ENCODE peak calls at places on chromosomes 12 and 14, in four cellular contexts. A is CD4-positive, alpha-beta memory T cell; Z is ELR; D is M059J. E is an unnamed sample.

GRCh38 chr14:55438066-55438683 is 2.2 kb downstream of the TBPL2 start:
- DNase-seq in Z (peak), A (no peak), D (peak), E (peak)

GRCh38 chr12:68319988-68320623 is 12.1 kb downstream of the MDM1 start:
- DNase-seq in A (no peak), Z (peak), D (peak), E (no peak)

GRCh38 chr14:38210168-38210567 is 2.5 kb downstream of the SSTR1 start:
- DNase-seq in A (no peak), Z (peak), D (no peak), E (no peak)

GRCh38 chr14:105437723-105438500 is 18.3 kb downstream of the MTA1 start:
- DNase-seq in D (no peak), A (no peak), Z (no peak), E (no peak)

GRCh38 chr14:85439696-85440328 is 90.1 kb upstream of the FLRT2 start:
- DNase-seq in Z (no peak), D (no peak), A (no peak), E (no peak)

GRCh38 chr14:22416193-22416592 is 172.8 kb downstream of the DAD1 start:
- DNase-seq in A (no peak), D (no peak), Z (no peak), E (no peak)

GRCh38 chr14:38948171-38948570 is 154.9 kb downstream of the SEC23A start:
- DNase-seq in D (peak), Z (peak), A (no peak), E (no peak)

GRCh38 chr12:5473076-5473475 is 41.2 kb downstream of the NTF3 start:
- DNase-seq in D (no peak), Z (no peak), A (no peak), E (no peak)

GRCh38 chr12:128259556-128260070 is 7.4 kb upstream of the TMEM132C start:
- DNase-seq in Z (no peak), D (no peak), A (no peak), E (peak)

GRCh38 chr14:71675126-71675901 is 256.9 kb upstream of the RGS6 start:
- DNase-seq in Z (no peak), D (no peak), A (no peak), E (no peak)

GRCh38 chr14:53764846-53765245 is 191.8 kb downstream of the BMP4 start:
- DNase-seq in D (no peak), A (no peak), Z (no peak), E (no peak)

GRCh38 chr12:118035194-118036041 is 18.9 kb downstream of the RFC5 start:
- DNase-seq in Z (peak), A (no peak), D (peak), E (no peak)

GRCh38 chr12:46800160-46800559 is 25.6 kb downstream of the SLC38A4 start:
- DNase-seq in D (no peak), Z (no peak), A (no peak), E (no peak)

GRCh38 chr12:117878598-117878997 is 90.2 kb downstream of the KSR2 start:
- DNase-seq in Z (no peak), A (no peak), D (no peak), E (no peak)

GRCh38 chr14:98371141-98371540 is 900.9 kb downstream of the BCL11B start:
- DNase-seq in D (no peak), Z (no peak), A (no peak), E (no peak)

GRCh38 chr12:59595557-59596231 is at the start of gene SLC16A7:
- DNase-seq in D (peak), A (peak), Z (peak), E (peak)

GRCh38 chr12:104738371-104738710 is 219.7 kb downstream of the SLC41A2 start:
- DNase-seq in A (no peak), Z (no peak), D (no peak), E (no peak)

GRCh38 chr12:12428961-12429657 is 72.2 kb downstream of the BORCS5 start:
- DNase-seq in A (no peak), Z (peak), D (peak), E (no peak)

GRCh38 chr12:66156654-66157053 is 13.1 kb downstream of the TMBIM4 start:
- DNase-seq in D (peak), Z (peak), A (no peak), E (no peak)

GRCh38 chr12:106145539-106146447 is 7.0 kb upstream of the NUAK1 start:
- DNase-seq in A (no peak), Z (no peak), D (no peak), E (no peak)

E was measured in Jurkat, Clone E6-1.